ENCODE peak calls at places on chromosomes 1 and 21, in four cellular contexts. L is right lobe of liver, R is WERI-Rb-1, Q is body of pancreas. D is an unnamed sample.

GRCh38 chr21:35189077-35189863 is 140.2 kb upstream of the RUNX1 start:
- DNase-seq in L (no peak), R (no peak), Q (no peak), D (peak; percentile 45)

GRCh38 chr1:6601865-6602668 is 602 bp downstream of the KLHL21 start:
- DNase-seq in L (peak; percentile 81), R (no peak), Q (peak; percentile 72), D (no peak)

GRCh38 chr1:153697873-153698647 is 19.6 kb downstream of the NPR1 start:
- DNase-seq in L (peak; percentile 53), R (no peak), Q (peak; percentile 20), D (no peak)

GRCh38 chr1:180936110-180937011 is 23.7 kb downstream of the KIAA1614 start:
- DNase-seq in L (no peak), R (no peak), Q (no peak), D (no peak)

GRCh38 chr1:121445677-121446076 is 260.9 kb downstream of the SRGAP2C start:
- DNase-seq in L (no peak), R (no peak), Q (no peak), D (no peak)

GRCh38 chr1:24502168-24503002 is at the start of gene RCAN3:
- DNase-seq in L (peak; percentile 83), R (peak; percentile 90), Q (peak; percentile 88), D (peak; percentile 70)

GRCh38 chr1:161952603-161953172 is 71.0 kb downstream of the OLFML2B start:
- DNase-seq in L (no peak), R (no peak), Q (no peak), D (peak; percentile 32)

GRCh38 chr1:31936278-31936965 is 1.7 kb downstream of the PTP4A2 start:
- DNase-seq in L (no peak), R (no peak), Q (no peak), D (no peak)

GRCh38 chr1:206737729-206738222 is 32.8 kb upstream of the IL19 start:
- DNase-seq in L (peak; percentile 66), R (no peak), Q (no peak), D (no peak)

GRCh38 chr1:63813829-63814277 is 40.0 kb downstream of the ROR1 start:
- DNase-seq in L (no peak), R (no peak), Q (no peak), D (peak; percentile 58)

GRCh38 chr1:28671254-28671780 is 2.7 kb downstream of the GMEB1 start:
- DNase-seq in L (no peak), R (no peak), Q (no peak), D (no peak)

GRCh38 chr1:111515291-111516007 is 12.0 kb upstream of the ADORA3 start:
- DNase-seq in L (no peak), R (no peak), Q (peak; percentile 35), D (peak; percentile 27)

GRCh38 chr1:194225781-194226180 is 1039.4 kb upstream of the B3GALT2 start:
- DNase-seq in L (no peak), R (no peak), Q (no peak), D (no peak)

GRCh38 chr1:211579434-211580302 is 707 bp upstream of the SLC30A1 start:
- DNase-seq in L (no peak), R (peak; percentile 96), Q (peak; percentile 87), D (no peak)

GRCh38 chr1:961132-961652 is 808 bp downstream of the KLHL17 start:
- DNase-seq in L (no peak), R (no peak), Q (no peak), D (no peak)

GRCh38 chr1:208006258-208006920 is 95.5 kb upstream of the CD34 start:
- DNase-seq in L (no peak), R (no peak), Q (no peak), D (no peak)

GRCh38 chr1:206466840-206467649 is 3.2 kb upstream of the IKBKE start:
- DNase-seq in L (no peak), R (no peak), Q (no peak), D (no peak)

GRCh38 chr21:36321325-36322082 is 1.5 kb downstream of the MORC3 start:
- DNase-seq in L (no peak), R (no peak), Q (peak; percentile 41), D (peak; percentile 3)

GRCh38 chr1:228455715-228456114 is 31.5 kb upstream of the RNF187 start:
- DNase-seq in L (no peak), R (no peak), Q (no peak), D (no peak)

GRCh38 chr1:7608628-7609295 is 162.3 kb upstream of the VAMP3 start:
- DNase-seq in L (peak; percentile 25), R (no peak), Q (no peak), D (no peak)

GRCh38 chr1:46517010-46517600 is 27.5 kb downstream of the DMBX1 start:
- DNase-seq in L (no peak), R (peak; percentile 85), Q (peak; percentile 90), D (no peak)

GRCh38 chr1:56065729-56066128 is 513.6 kb downstream of the PLPP3 start:
- DNase-seq in L (no peak), R (no peak), Q (no peak), D (no peak)

GRCh38 chr1:160375788-160376524 is 9.1 kb downstream of the NHLH1 start:
- DNase-seq in L (peak; percentile 37), R (peak; percentile 66), Q (no peak), D (peak; percentile 30)

GRCh38 chr1:46037597-46037936 is 94.9 kb downstream of the PIK3R3 start:
- DNase-seq in L (no peak), R (no peak), Q (no peak), D (no peak)

GRCh38 chr21:37350472-37350871 is 16.1 kb upstream of the DYRK1A start:
- DNase-seq in L (no peak), R (no peak), Q (no peak), D (no peak)

GRCh38 chr1:12450090-12450764 is 167.8 kb downstream of the DHRS3 start:
- DNase-seq in L (no peak), R (no peak), Q (peak; percentile 48), D (no peak)

GRCh38 chr1:113147826-113148225 is 74.8 kb downstream of the LRIG2 start:
- DNase-seq in L (no peak), R (no peak), Q (no peak), D (no peak)

GRCh38 chr1:156571261-156571958 is 955 bp downstream of the IQGAP3 start:
- DNase-seq in L (no peak), R (no peak), Q (no peak), D (peak; percentile 81)

GRCh38 chr1:34885405-34886247 is 26.1 kb upstream of the SMIM12 start:
- DNase-seq in L (no peak), R (no peak), Q (peak; percentile 35), D (peak; percentile 6)

GRCh38 chr21:31781737-31782136 is 49.8 kb upstream of the SCAF4 start:
- DNase-seq in L (no peak), R (no peak), Q (peak; percentile 25), D (peak; percentile 27)

GRCh38 chr1:152164542-152165136 is 5.6 kb upstream of the RPTN start:
- DNase-seq in L (no peak), R (no peak), Q (peak; percentile 48), D (no peak)

GRCh38 chr1:18999287-18999852 is 42.9 kb upstream of the IFFO2 start:
- DNase-seq in L (no peak), R (no peak), Q (peak; percentile 25), D (no peak)

GRCh38 chr1:193229136-193229535 is 42.7 kb upstream of the B3GALT2 start:
- DNase-seq in L (no peak), R (no peak), Q (no peak), D (peak; percentile 3)

GRCh38 chr1:45892068-45892785 is 88.8 kb downstream of the MAST2 start:
- DNase-seq in L (no peak), R (no peak), Q (peak; percentile 51), D (peak; percentile 91)

GRCh38 chr1:65066766-65067490 is 81.1 kb upstream of the AK4 start:
- DNase-seq in L (peak; percentile 97), R (peak; percentile 76), Q (peak; percentile 93), D (peak; percentile 55)

GRCh38 chr1:40393173-40393572 is 19.6 kb downstream of the SMAP2 start:
- DNase-seq in L (no peak), R (no peak), Q (no peak), D (no peak)

GRCh38 chr1:229342902-229343587 is at the start of gene CCSAP:
- DNase-seq in L (no peak), R (peak; percentile 12), Q (peak; percentile 49), D (no peak)

GRCh38 chr1:172699111-172699510 is 40.2 kb downstream of the FASLG start:
- DNase-seq in L (no peak), R (no peak), Q (no peak), D (peak; percentile 86)

GRCh38 chr1:42125552-42125951 is 27.7 kb upstream of the GUCA2B start:
- DNase-seq in L (no peak), R (no peak), Q (no peak), D (no peak)

GRCh38 chr1:42117214-42117613 is 36.0 kb upstream of the GUCA2B start:
- DNase-seq in L (no peak), R (no peak), Q (no peak), D (no peak)

DNA sequence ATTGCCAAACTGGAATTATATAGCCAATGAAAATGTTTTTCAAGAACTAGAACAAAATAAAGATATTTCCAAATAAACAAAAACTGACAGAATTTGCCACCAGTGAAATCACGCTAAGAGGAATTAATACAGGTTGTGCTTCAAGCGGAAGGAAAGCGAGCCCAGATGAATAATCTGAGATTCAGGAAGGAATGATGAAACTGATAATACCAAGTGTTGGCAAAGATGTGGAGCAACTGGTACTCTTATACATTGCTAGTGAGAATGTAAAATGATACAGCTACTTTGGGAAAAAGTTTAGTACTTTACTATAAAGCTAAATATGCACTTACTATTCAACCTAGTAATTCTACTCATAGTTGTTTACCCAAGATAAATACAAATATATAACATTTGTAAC is 30.8 kb upstream of the GUCA2B start:
- DNase-seq in L (no peak), R (no peak), Q (no peak), D (no peak)
- TF ChIP-seq CTCF in L (no peak), R (no peak), Q (no peak), D (no peak)

GRCh38 chr1:244340396-244340795 is 111.3 kb downstream of the ADSS2 start:
- DNase-seq in L (no peak), R (no peak), Q (no peak), D (no peak)
- H3K27ac ChIP-seq in L (no peak overlapping the region), R (no peak overlapping the region), Q (no peak overlapping the region), D (no peak overlapping the region)

GRCh38 chr1:171655215-171656116 is 3.0 kb upstream of the MYOC start:
- DNase-seq in L (peak; percentile 58), R (peak; percentile 49), Q (peak; percentile 35), D (peak; percentile 64)
- H3K4me3 ChIP-seq in L (no peak overlapping the region), R (no peak overlapping the region), Q (no peak overlapping the region), D (peak overlapping the region; percentile 9)

GRCh38 chr1:110208916-110209650 is 1.0 kb upstream of the KCNC4 start:
- DNase-seq in L (no peak), R (no peak), Q (peak; percentile 72), D (no peak)

GRCh38 chr1:110209715-110210603 is at the start of gene KCNC4:
- DNase-seq in L (peak; percentile 77), R (peak; percentile 88), Q (peak; percentile 94), D (peak; percentile 25)

GRCh38 chr1:110206261-110206660 is 3.9 kb upstream of the KCNC4 start:
- DNase-seq in L (no peak), R (no peak), Q (no peak), D (no peak)

GRCh38 chr1:110205591-110206155 is 4.4 kb upstream of the KCNC4 start:
- DNase-seq in L (no peak), R (no peak), Q (no peak), D (no peak)

DNA sequence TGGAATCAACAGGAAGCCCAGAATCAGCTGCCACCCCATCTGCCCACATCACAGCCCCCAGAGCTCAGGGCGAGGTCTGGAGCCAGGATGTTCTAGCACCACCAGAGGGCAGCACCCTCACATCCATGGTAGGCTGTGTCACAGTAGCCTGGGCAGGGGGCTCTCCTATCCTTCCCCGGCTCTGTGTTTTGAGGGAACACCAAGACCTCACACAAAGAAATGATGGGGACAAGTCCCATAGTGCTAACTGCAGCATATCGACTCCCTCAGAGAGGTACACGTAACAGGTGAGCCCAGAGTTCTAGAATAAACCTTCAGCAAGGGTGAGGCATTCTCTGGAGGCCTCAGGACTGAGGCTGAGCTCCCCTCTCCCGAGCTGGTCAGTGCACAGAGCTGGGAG is 2.3 kb upstream of the KCNC4 start:
- DNase-seq in L (peak; percentile 65), R (peak; percentile 86), Q (peak; percentile 75), D (peak; percentile 30)
- TF ChIP-seq CTCF in L (peak; percentile 90), R (peak; percentile 94), Q (peak; percentile 88), D (peak; percentile 96)

D was measured in brain microvascular endothelial cell.